ENCODE peak calls at places on chromosomes 4 and X, in ten cellular contexts. One of them, this sample, is unnamed.

GRCh38 chr4:28009541-28009940 is 1148.9 kb downstream of the STIM2 start:
- DNase-seq in astrocyte of the spinal cord: no peak
- DNase-seq in A549: no peak
- DNase-seq in transverse colon: no peak
- DNase-seq in neural progenitor cell: no peak
- DNase-seq in NT2/D1: no peak
- DNase-seq in right atrium auricular region: no peak
- DNase-seq in GM06990: no peak
- DNase-seq in PC-3: no peak
- DNase-seq in left lung: no peak
- DNase-seq in this sample: no peak

GRCh38 chr4:749771-750666 is 44.4 kb downstream of the PCGF3 start:
- DNase-seq in astrocyte of the spinal cord: peak
- DNase-seq in A549: no peak
- DNase-seq in transverse colon: no peak
- DNase-seq in neural progenitor cell: no peak
- DNase-seq in NT2/D1: no peak
- DNase-seq in right atrium auricular region: peak
- DNase-seq in GM06990: no peak
- DNase-seq in PC-3: no peak
- DNase-seq in left lung: peak
- DNase-seq in this sample: peak

GRCh38 chrX:103817502-103817901 is 14.6 kb downstream of the RAB9B start:
- DNase-seq in astrocyte of the spinal cord: peak
- DNase-seq in A549: no peak
- DNase-seq in transverse colon: no peak
- DNase-seq in neural progenitor cell: peak
- DNase-seq in NT2/D1: no peak
- DNase-seq in right atrium auricular region: no peak
- DNase-seq in GM06990: no peak
- DNase-seq in PC-3: peak
- DNase-seq in left lung: no peak
- DNase-seq in this sample: no peak

GRCh38 chrX:154362085-154362742 is 12.2 kb downstream of the FLNA start:
- DNase-seq in astrocyte of the spinal cord: no peak
- DNase-seq in A549: no peak
- DNase-seq in transverse colon: no peak
- DNase-seq in neural progenitor cell: no peak
- DNase-seq in NT2/D1: no peak
- DNase-seq in right atrium auricular region: no peak
- DNase-seq in GM06990: no peak
- DNase-seq in PC-3: no peak
- DNase-seq in left lung: no peak
- DNase-seq in this sample: no peak

GRCh38 chrX:69027181-69028005 is 137.9 kb downstream of the PJA1 start:
- DNase-seq in astrocyte of the spinal cord: peak
- DNase-seq in A549: no peak
- DNase-seq in transverse colon: no peak
- DNase-seq in neural progenitor cell: no peak
- DNase-seq in NT2/D1: no peak
- DNase-seq in right atrium auricular region: no peak
- DNase-seq in GM06990: peak
- DNase-seq in PC-3: peak
- DNase-seq in left lung: no peak
- DNase-seq in this sample: no peak

GRCh38 chr4:2395038-2395437 is 23.4 kb downstream of the ZFYVE28 start:
- DNase-seq in astrocyte of the spinal cord: peak
- DNase-seq in A549: no peak
- DNase-seq in transverse colon: no peak
- DNase-seq in neural progenitor cell: no peak
- DNase-seq in NT2/D1: no peak
- DNase-seq in right atrium auricular region: no peak
- DNase-seq in GM06990: no peak
- DNase-seq in PC-3: no peak
- DNase-seq in left lung: peak
- DNase-seq in this sample: peak

GRCh38 chr4:929970-930625 is 2.0 kb downstream of the GAK start:
- DNase-seq in astrocyte of the spinal cord: no peak
- DNase-seq in A549: no peak
- DNase-seq in transverse colon: no peak
- DNase-seq in neural progenitor cell: no peak
- DNase-seq in NT2/D1: no peak
- DNase-seq in right atrium auricular region: no peak
- DNase-seq in GM06990: no peak
- DNase-seq in PC-3: peak
- DNase-seq in left lung: no peak
- DNase-seq in this sample: no peak

GRCh38 chrX:132508834-132509233 is 20.0 kb upstream of the MBNL3 start:
- DNase-seq in astrocyte of the spinal cord: no peak
- DNase-seq in A549: no peak
- DNase-seq in transverse colon: no peak
- DNase-seq in neural progenitor cell: no peak
- DNase-seq in NT2/D1: no peak
- DNase-seq in right atrium auricular region: no peak
- DNase-seq in GM06990: no peak
- DNase-seq in PC-3: no peak
- DNase-seq in left lung: no peak
- DNase-seq in this sample: no peak

GRCh38 chr4:3366893-3367775 is 74.3 kb downstream of the RGS12 start:
- DNase-seq in astrocyte of the spinal cord: no peak
- DNase-seq in A549: no peak
- DNase-seq in transverse colon: no peak
- DNase-seq in neural progenitor cell: no peak
- DNase-seq in NT2/D1: no peak
- DNase-seq in right atrium auricular region: peak
- DNase-seq in GM06990: no peak
- DNase-seq in PC-3: no peak
- DNase-seq in left lung: peak
- DNase-seq in this sample: no peak

GRCh38 chrX:24996096-24996709 is 19.6 kb downstream of the ARX start:
- DNase-seq in astrocyte of the spinal cord: no peak
- DNase-seq in A549: no peak
- DNase-seq in transverse colon: no peak
- DNase-seq in neural progenitor cell: peak
- DNase-seq in NT2/D1: no peak
- DNase-seq in right atrium auricular region: no peak
- DNase-seq in GM06990: no peak
- DNase-seq in PC-3: no peak
- DNase-seq in left lung: no peak
- DNase-seq in this sample: no peak

GRCh38 chrX:66110112-66110511 is 53.9 kb upstream of the HEPH start:
- DNase-seq in astrocyte of the spinal cord: no peak
- DNase-seq in A549: peak
- DNase-seq in transverse colon: peak
- DNase-seq in neural progenitor cell: peak
- DNase-seq in NT2/D1: no peak
- DNase-seq in right atrium auricular region: no peak
- DNase-seq in GM06990: no peak
- DNase-seq in PC-3: peak
- DNase-seq in left lung: no peak
- DNase-seq in this sample: no peak

GRCh38 chrX:56733459-56734046 is 4.5 kb downstream of the NBDY start:
- DNase-seq in astrocyte of the spinal cord: peak
- DNase-seq in A549: peak
- DNase-seq in transverse colon: peak
- DNase-seq in neural progenitor cell: peak
- DNase-seq in NT2/D1: peak
- DNase-seq in right atrium auricular region: peak
- DNase-seq in GM06990: no peak
- DNase-seq in PC-3: peak
- DNase-seq in left lung: no peak
- DNase-seq in this sample: peak

GRCh38 chrX:107706309-107706708 is 69.3 kb downstream of the TSC22D3 start:
- DNase-seq in astrocyte of the spinal cord: no peak
- DNase-seq in A549: no peak
- DNase-seq in transverse colon: no peak
- DNase-seq in neural progenitor cell: no peak
- DNase-seq in NT2/D1: no peak
- DNase-seq in right atrium auricular region: no peak
- DNase-seq in GM06990: no peak
- DNase-seq in PC-3: no peak
- DNase-seq in left lung: no peak
- DNase-seq in this sample: no peak

GRCh38 chr4:159498371-159499115 is 395.7 kb downstream of the RAPGEF2 start:
- DNase-seq in astrocyte of the spinal cord: no peak
- DNase-seq in A549: no peak
- DNase-seq in transverse colon: no peak
- DNase-seq in neural progenitor cell: no peak
- DNase-seq in NT2/D1: no peak
- DNase-seq in right atrium auricular region: no peak
- DNase-seq in GM06990: no peak
- DNase-seq in PC-3: no peak
- DNase-seq in left lung: no peak
- DNase-seq in this sample: no peak

GRCh38 chr4:40307627-40308497 is 27.3 kb upstream of the CHRNA9 start:
- DNase-seq in astrocyte of the spinal cord: no peak
- DNase-seq in A549: no peak
- DNase-seq in transverse colon: peak
- DNase-seq in neural progenitor cell: no peak
- DNase-seq in NT2/D1: no peak
- DNase-seq in right atrium auricular region: no peak
- DNase-seq in GM06990: peak
- DNase-seq in PC-3: no peak
- DNase-seq in left lung: no peak
- DNase-seq in this sample: no peak

GRCh38 chr4:159015862-159016261 is 87.0 kb upstream of the RAPGEF2 start:
- DNase-seq in astrocyte of the spinal cord: no peak
- DNase-seq in A549: no peak
- DNase-seq in transverse colon: no peak
- DNase-seq in neural progenitor cell: no peak
- DNase-seq in NT2/D1: no peak
- DNase-seq in right atrium auricular region: no peak
- DNase-seq in GM06990: no peak
- DNase-seq in PC-3: no peak
- DNase-seq in left lung: no peak
- DNase-seq in this sample: no peak

DNA sequence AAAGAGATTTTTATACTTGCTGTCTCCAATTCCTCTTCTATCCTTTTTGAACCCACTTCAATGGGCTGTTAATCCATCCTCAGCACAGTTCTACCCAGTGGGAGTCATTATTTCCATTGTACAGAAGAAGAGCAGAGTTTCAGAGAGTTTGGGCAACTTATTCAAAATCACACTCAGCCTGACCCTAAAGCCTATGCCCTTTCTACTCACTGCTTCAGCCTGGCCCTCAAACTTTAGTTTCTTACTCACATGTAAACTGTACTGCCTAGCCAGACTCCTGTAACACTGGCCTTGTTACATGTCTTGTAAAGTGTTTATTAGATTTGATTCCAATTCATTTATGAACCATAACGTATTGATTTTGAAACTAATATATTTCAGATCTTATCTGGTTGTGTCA is 25.1 kb upstream of the USO1 start:
- DNase-seq in astrocyte of the spinal cord: no peak
- DNase-seq in A549: no peak
- DNase-seq in transverse colon: no peak
- DNase-seq in neural progenitor cell: peak
- DNase-seq in NT2/D1: no peak
- DNase-seq in right atrium auricular region: no peak
- DNase-seq in GM06990: no peak
- DNase-seq in PC-3: no peak
- DNase-seq in left lung: no peak
- DNase-seq in this sample: no peak
- H3K4me3 ChIP-seq in astrocyte of the spinal cord: no peak
- H3K4me3 ChIP-seq in A549: no peak
- H3K4me3 ChIP-seq in transverse colon: no peak
- H3K4me3 ChIP-seq in neural progenitor cell: no peak
- H3K4me3 ChIP-seq in NT2/D1: no peak
- H3K4me3 ChIP-seq in right atrium auricular region: no peak
- H3K4me3 ChIP-seq in GM06990: no peak
- H3K4me3 ChIP-seq in PC-3: no peak
- H3K4me3 ChIP-seq in left lung: no peak
- H3K4me3 ChIP-seq in this sample: no peak

GRCh38 chr4:184785813-184786212 is 40.0 kb downstream of the ACSL1 start:
- DNase-seq in astrocyte of the spinal cord: no peak
- DNase-seq in A549: no peak
- DNase-seq in transverse colon: no peak
- DNase-seq in neural progenitor cell: no peak
- DNase-seq in NT2/D1: no peak
- DNase-seq in right atrium auricular region: no peak
- DNase-seq in GM06990: no peak
- DNase-seq in PC-3: no peak
- DNase-seq in left lung: no peak
- DNase-seq in this sample: no peak

GRCh38 chr4:184782731-184783472 is 42.9 kb downstream of the ACSL1 start:
- DNase-seq in astrocyte of the spinal cord: no peak
- DNase-seq in A549: no peak
- DNase-seq in transverse colon: no peak
- DNase-seq in neural progenitor cell: no peak
- DNase-seq in NT2/D1: no peak
- DNase-seq in right atrium auricular region: no peak
- DNase-seq in GM06990: no peak
- DNase-seq in PC-3: no peak
- DNase-seq in left lung: no peak
- DNase-seq in this sample: no peak

GRCh38 chr4:184787766-184788503 is 37.8 kb downstream of the ACSL1 start:
- DNase-seq in astrocyte of the spinal cord: no peak
- DNase-seq in A549: no peak
- DNase-seq in transverse colon: no peak
- DNase-seq in neural progenitor cell: no peak
- DNase-seq in NT2/D1: no peak
- DNase-seq in right atrium auricular region: no peak
- DNase-seq in GM06990: no peak
- DNase-seq in PC-3: no peak
- DNase-seq in left lung: no peak
- DNase-seq in this sample: no peak

GRCh38 chr4:184784628-184785257 is 41.0 kb downstream of the ACSL1 start:
- DNase-seq in astrocyte of the spinal cord: no peak
- DNase-seq in A549: no peak
- DNase-seq in transverse colon: no peak
- DNase-seq in neural progenitor cell: no peak
- DNase-seq in NT2/D1: no peak
- DNase-seq in right atrium auricular region: no peak
- DNase-seq in GM06990: no peak
- DNase-seq in PC-3: no peak
- DNase-seq in left lung: no peak
- DNase-seq in this sample: no peak
- H3K4me3 ChIP-seq in astrocyte of the spinal cord: no peak
- H3K4me3 ChIP-seq in A549: no peak
- H3K4me3 ChIP-seq in transverse colon: no peak
- H3K4me3 ChIP-seq in neural progenitor cell: no peak
- H3K4me3 ChIP-seq in NT2/D1: no peak
- H3K4me3 ChIP-seq in right atrium auricular region: no peak
- H3K4me3 ChIP-seq in GM06990: no peak
- H3K4me3 ChIP-seq in PC-3: no peak
- H3K4me3 ChIP-seq in left lung: no peak
- H3K4me3 ChIP-seq in this sample: no peak

GRCh38 chr4:68271851-68272756 is 26.6 kb upstream of the TMPRSS11B start:
- DNase-seq in astrocyte of the spinal cord: peak
- DNase-seq in A549: peak
- DNase-seq in transverse colon: no peak
- DNase-seq in neural progenitor cell: peak
- DNase-seq in NT2/D1: no peak
- DNase-seq in right atrium auricular region: no peak
- DNase-seq in GM06990: peak
- DNase-seq in PC-3: peak
- DNase-seq in left lung: no peak
- DNase-seq in this sample: no peak
- H3K4me3 ChIP-seq in astrocyte of the spinal cord: peak
- H3K4me3 ChIP-seq in A549: no peak
- H3K4me3 ChIP-seq in transverse colon: no peak
- H3K4me3 ChIP-seq in neural progenitor cell: peak
- H3K4me3 ChIP-seq in NT2/D1: no peak
- H3K4me3 ChIP-seq in right atrium auricular region: no peak
- H3K4me3 ChIP-seq in GM06990: no peak
- H3K4me3 ChIP-seq in PC-3: peak
- H3K4me3 ChIP-seq in left lung: no peak
- H3K4me3 ChIP-seq in this sample: peak

GRCh38 chrX:40083979-40084359 is 13.8 kb downstream of the BCOR start:
- DNase-seq in astrocyte of the spinal cord: no peak
- DNase-seq in A549: no peak
- DNase-seq in transverse colon: no peak
- DNase-seq in neural progenitor cell: no peak
- DNase-seq in NT2/D1: no peak
- DNase-seq in right atrium auricular region: no peak
- DNase-seq in GM06990: no peak
- DNase-seq in PC-3: no peak
- DNase-seq in left lung: no peak
- DNase-seq in this sample: peak
- H3K4me3 ChIP-seq in astrocyte of the spinal cord: peak
- H3K4me3 ChIP-seq in A549: no peak
- H3K4me3 ChIP-seq in transverse colon: peak
- H3K4me3 ChIP-seq in neural progenitor cell: peak
- H3K4me3 ChIP-seq in NT2/D1: peak
- H3K4me3 ChIP-seq in right atrium auricular region: peak
- H3K4me3 ChIP-seq in GM06990: no peak
- H3K4me3 ChIP-seq in PC-3: peak
- H3K4me3 ChIP-seq in left lung: peak
- H3K4me3 ChIP-seq in this sample: peak